ENCODE peak calls at places on chromosomes 7 and 10, in eight cellular contexts. N is NB4, E is right lobe of liver, C is uterus, F is heart left ventricle, U is body of pancreas, P is lower leg skin, L is IMR-90. R is an unnamed sample.

GRCh38 chr7:131664570-131664969 is 108.1 kb upstream of the PODXL start:
- DNase-seq in L (no peak), E (no peak), C (no peak), U (no peak), N (no peak), F (no peak), P (no peak), R (no peak)

GRCh38 chr7:20785211-20786048 is 1.3 kb downstream of the SP8 start:
- DNase-seq in N (no peak), U (peak), E (peak), F (no peak), C (no peak), P (no peak), L (no peak), R (no peak)

GRCh38 chr10:14838582-14839304 is 637 bp downstream of the HSPA14 start:
- DNase-seq in P (peak), F (peak), E (peak), U (peak), L (no peak), N (peak), C (no peak), R (peak)

GRCh38 chr7:815284-816216 is 16.7 kb upstream of the SUN1 start:
- DNase-seq in C (peak), E (peak), N (peak), P (no peak), L (no peak), F (peak), U (peak), R (peak)

GRCh38 chr7:138891446-138891810 is 89.8 kb downstream of the KIAA1549 start:
- DNase-seq in F (no peak), U (no peak), N (no peak), L (no peak), C (no peak), P (no peak), E (no peak), R (no peak)

GRCh38 chr7:149126662-149127321 is 668 bp upstream of the ZNF425 start:
- DNase-seq in F (peak), U (peak), L (peak), N (peak), C (peak), E (peak), P (peak), R (peak)

GRCh38 chr10:130606001-130606405 is 469.8 kb downstream of the GLRX3 start:
- DNase-seq in N (no peak), L (no peak), U (no peak), C (no peak), P (no peak), F (no peak), E (no peak), R (no peak)

GRCh38 chr10:129122846-129123245 is 344.2 kb upstream of the MGMT start:
- DNase-seq in N (no peak), L (no peak), P (no peak), C (no peak), E (no peak), F (no peak), U (no peak), R (no peak)

GRCh38 chr7:8373856-8374255 is 59.6 kb upstream of the NXPH1 start:
- DNase-seq in P (no peak), C (no peak), U (no peak), L (no peak), F (no peak), E (no peak), N (no peak), R (no peak)

GRCh38 chr7:101216860-101217387 is 457 bp downstream of the PLOD3 start:
- DNase-seq in N (no peak), P (no peak), U (no peak), L (no peak), E (no peak), C (peak), F (no peak), R (no peak)

GRCh38 chr7:6183006-6183405 is 89.4 kb downstream of the CYTH3 start:
- DNase-seq in C (no peak), P (no peak), F (no peak), N (no peak), L (no peak), E (no peak), U (no peak), R (no peak)

GRCh38 chr7:148921189-148921588 is 37.1 kb upstream of the EZH2 start:
- DNase-seq in L (no peak), F (no peak), P (no peak), E (no peak), U (no peak), N (no peak), C (no peak), R (no peak)

GRCh38 chr10:50809596-50809995 is 69.9 kb downstream of the ASAH2B start:
- DNase-seq in L (peak), P (no peak), U (no peak), C (no peak), E (peak), N (no peak), F (no peak), R (no peak)

GRCh38 chr7:55396386-55396785 is 31.2 kb downstream of the LANCL2 start:
- DNase-seq in N (no peak), P (no peak), U (no peak), C (no peak), L (no peak), E (no peak), F (no peak), R (no peak)

GRCh38 chr7:101814081-101814995 is 3.1 kb upstream of the CUX1 start:
- DNase-seq in F (peak), U (peak), L (peak), P (no peak), N (peak), C (peak), E (peak), R (peak)

GRCh38 chr10:6102128-6102527 is 13.3 kb downstream of the RBM17 start:
- DNase-seq in F (no peak), L (no peak), P (no peak), C (no peak), U (no peak), E (peak), N (no peak), R (no peak)

GRCh38 chr10:6103591-6103990 is 14.8 kb downstream of the RBM17 start:
- DNase-seq in N (no peak), F (no peak), U (no peak), P (no peak), C (no peak), E (no peak), L (no peak), R (no peak)

GRCh38 chr10:6098156-6098555 is 9.3 kb downstream of the RBM17 start:
- DNase-seq in P (no peak), N (no peak), C (no peak), L (no peak), U (no peak), F (no peak), E (no peak), R (no peak)

GRCh38 chr10:6100370-6100769 is 11.5 kb downstream of the RBM17 start:
- DNase-seq in F (no peak), N (no peak), E (no peak), L (no peak), C (no peak), P (no peak), U (no peak), R (no peak)

GRCh38 chr10:6101181-6101580 is 12.3 kb downstream of the RBM17 start:
- DNase-seq in L (no peak), P (no peak), F (no peak), N (no peak), U (no peak), E (peak), C (no peak), R (no peak)
- TF ChIP-seq POLR2A in L (no peak), P (no peak), F (no peak), N (no peak), U (no peak), E (no peak), C (no peak), R (no peak)

GRCh38 chr7:80097756-80098155 is 36.9 kb upstream of the GNAI1 start:
- DNase-seq in L (no peak), E (no peak), N (no peak), F (no peak), P (no peak), U (no peak), C (no peak), R (no peak)

GRCh38 chr7:80093349-80093748 is 41.3 kb upstream of the GNAI1 start:
- DNase-seq in N (no peak), P (no peak), C (no peak), U (no peak), E (no peak), L (no peak), F (no peak), R (no peak)

GRCh38 chr7:80100254-80100653 is 34.4 kb upstream of the GNAI1 start:
- DNase-seq in L (no peak), E (no peak), U (no peak), N (no peak), P (no peak), F (no peak), C (no peak), R (no peak)

GRCh38 chr7:80098795-80099194 is 35.8 kb upstream of the GNAI1 start:
- DNase-seq in E (no peak), C (no peak), L (no peak), U (no peak), F (no peak), P (no peak), N (no peak), R (no peak)

DNA sequence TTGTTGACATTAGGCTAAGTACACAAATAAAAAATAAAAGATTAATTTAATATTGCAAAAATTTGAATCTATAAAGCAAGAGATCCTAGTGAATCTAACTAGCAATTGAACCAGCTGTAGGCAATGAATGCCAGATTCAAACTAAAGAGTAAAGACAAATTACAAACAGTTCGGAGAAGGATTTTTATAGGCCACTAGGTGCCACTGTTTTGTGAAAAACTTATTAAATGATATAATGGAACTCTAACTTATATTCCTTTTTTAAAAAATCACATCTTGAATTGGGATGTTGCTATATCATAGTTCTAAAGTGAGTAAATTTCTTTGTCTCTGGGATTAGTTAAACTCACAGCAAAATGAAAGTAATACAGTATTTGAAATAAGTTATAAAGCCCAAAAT is 39.1 kb upstream of the GNAI1 start:
- DNase-seq in L (peak), P (no peak), U (no peak), E (no peak), N (no peak), C (no peak), F (no peak), R (no peak)
- TF ChIP-seq CTCF in L (peak), P (no peak), U (peak), E (peak), N (peak), C (peak), F (peak), R (no peak)

GRCh38 chr7:151696738-151697514 is 177.2 kb upstream of the RHEB start:
- DNase-seq in P (no peak), C (no peak), L (no peak), U (no peak), F (no peak), N (no peak), E (peak), R (no peak)
- TF ChIP-seq POLR2A in P (no peak), C (no peak), L (no peak), U (no peak), F (no peak), N (no peak), E (peak), R (no peak)

DNA sequence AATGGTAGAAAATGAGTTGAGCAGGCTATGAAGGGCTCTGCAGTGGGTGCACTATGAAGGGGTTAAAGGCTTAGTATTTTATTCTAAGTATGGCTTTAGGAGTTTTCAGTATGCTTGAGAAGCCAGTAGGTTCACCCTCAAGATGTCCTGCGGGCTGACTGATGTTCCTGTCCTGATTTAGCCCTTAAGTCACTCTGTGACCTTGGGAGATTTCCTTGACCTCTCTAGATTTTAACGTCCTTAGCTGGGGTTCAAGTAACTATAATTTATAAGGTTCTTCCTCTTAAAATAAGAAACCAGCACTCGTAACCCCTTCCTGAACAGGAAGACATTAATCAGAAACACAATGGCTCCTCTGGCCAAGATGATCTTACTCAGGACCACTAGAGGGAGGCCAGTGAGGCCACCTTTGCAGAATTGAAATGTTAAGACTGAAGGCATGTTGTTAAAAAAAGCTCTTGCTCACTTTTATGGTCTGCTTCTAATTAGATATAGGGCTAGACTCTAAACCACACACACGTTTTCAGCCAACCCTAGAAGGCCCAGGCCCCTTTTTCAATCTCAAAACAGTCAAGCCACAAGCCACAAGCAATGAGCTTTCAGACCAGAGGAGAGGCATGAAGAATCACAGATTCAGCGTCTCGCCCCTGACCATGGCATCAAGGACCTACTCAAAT is 42.0 kb downstream of the CDK1 start:
- DNase-seq in F (no peak), P (no peak), C (no peak), N (peak), E (no peak), U (no peak), L (peak), R (no peak)
- TF ChIP-seq CTCF in F (peak), P (no peak), C (peak), N (no peak), E (peak), U (peak), L (peak), R (no peak)

GRCh38 chr7:122802211-122802833 is 83.9 kb downstream of the CADPS2 start:
- DNase-seq in E (peak), P (peak), L (no peak), F (peak), C (no peak), N (no peak), U (peak), R (peak)
- TF ChIP-seq POLR2A in E (no peak), P (no peak), L (no peak), F (no peak), C (no peak), N (no peak), U (no peak), R (no peak)

R was measured in sigmoid colon.